ENCODE peak calls at places on chromosomes 6 and 20, in ten cellular contexts. R is esophagus muscularis mucosa; T is effector memory CD4-positive, alpha-beta T cell; G is breast epithelium; Q is uterus; S is right lobe of liver; J is A549; L is hepatocyte; O is right cardiac atrium; K is DND-41. A is an unnamed sample.
A peak's percentile ranks its signal among the peaks of the same experiment; 100 is the strongest.

GRCh38 chr6:121584591-121585369 is 149.3 kb downstream of the GJA1 start:
- DNase-seq in K (no peak), G (no peak), J (no peak), S (no peak), Q (no peak), L (no peak), O (no peak), T (no peak), R (no peak), A (no peak)

GRCh38 chr6:22575190-22575589 is 5.8 kb downstream of the HDGFL1 start:
- DNase-seq in J (no peak), S (no peak), T (no peak), K (no peak), G (no peak), Q (no peak), O (no peak), L (no peak), R (no peak), A (no peak)

GRCh38 chr6:37779111-37779800 is 40.3 kb upstream of the ZFAND3 start:
- DNase-seq in Q (no peak), G (no peak), L (no peak), O (no peak), R (no peak), S (no peak), T (no peak), K (no peak), J (no peak), A (no peak)

GRCh38 chr6:89961481-89961880 is 67.2 kb downstream of the GJA10 start:
- DNase-seq in G (no peak), L (no peak), Q (no peak), K (no peak), O (no peak), J (no peak), R (no peak), T (no peak), S (no peak), A (no peak)

GRCh38 chr6:21265264-21266044 is 328.1 kb upstream of the SOX4 start:
- DNase-seq in J (no peak), K (no peak), L (no peak), O (no peak), S (no peak), G (no peak), R (no peak), Q (no peak), T (no peak), A (no peak)

GRCh38 chr6:31383149-31383548 is 20.2 kb upstream of the MICA start:
- DNase-seq in J (no peak), G (no peak), T (no peak), L (no peak), K (no peak), O (no peak), S (no peak), Q (no peak), R (peak; percentile 34), A (no peak)

GRCh38 chr6:51283723-51284122 is 465.1 kb downstream of the TFAP2B start:
- DNase-seq in G (no peak), J (no peak), K (no peak), Q (no peak), T (no peak), O (no peak), S (no peak), R (no peak), L (no peak), A (no peak)

GRCh38 chr20:19975901-19976300 is 41.3 kb upstream of the NAA20 start:
- DNase-seq in Q (no peak), T (no peak), S (no peak), R (no peak), J (peak; percentile 40), K (no peak), O (no peak), L (no peak), G (no peak), A (no peak)

GRCh38 chr6:47308674-47309325 is 905 bp downstream of the TNFRSF21 start:
- DNase-seq in R (peak; percentile 92), T (no peak), G (no peak), K (no peak), O (peak; percentile 28), L (peak; percentile 44), Q (peak; percentile 16), J (peak; percentile 29), S (peak; percentile 56), A (peak; percentile 75)

GRCh38 chr6:39426057-39426592 is 103.6 kb upstream of the KCNK16 start:
- DNase-seq in T (no peak), O (no peak), L (no peak), R (peak; percentile 70), G (peak; percentile 33), S (no peak), Q (no peak), K (no peak), J (peak; percentile 23), A (no peak)

GRCh38 chr6:145866449-145867401 is 52.1 kb upstream of the FBXO30 start:
- DNase-seq in O (no peak), J (no peak), S (no peak), G (no peak), R (no peak), L (no peak), T (peak; percentile 13), Q (no peak), K (peak; percentile 28), A (no peak)

GRCh38 chr6:143079325-143079640 is 18.6 kb downstream of the AIG1 start:
- DNase-seq in Q (no peak), S (no peak), T (no peak), K (no peak), J (no peak), R (no peak), L (no peak), O (no peak), G (no peak), A (no peak)

GRCh38 chr20:45407067-45407745 is 883 bp upstream of the DBNDD2 start:
- DNase-seq in T (no peak), R (no peak), S (no peak), Q (peak; percentile 62), L (peak; percentile 46), O (peak; percentile 69), K (no peak), G (no peak), J (no peak), A (no peak)

GRCh38 chr6:165807249-165807951 is 144.4 kb upstream of the PDE10A start:
- DNase-seq in R (no peak), K (no peak), G (no peak), Q (no peak), L (no peak), J (no peak), S (no peak), O (no peak), T (no peak), A (no peak)

GRCh38 chr6:33252758-33253157 is 18.9 kb downstream of the VPS52 start:
- DNase-seq in T (no peak), S (no peak), O (no peak), K (no peak), Q (no peak), L (no peak), G (no peak), J (no peak), R (no peak), A (no peak)

GRCh38 chr6:32637219-32637880 is at the start of gene HLA-DQA1:
- DNase-seq in R (no peak), O (no peak), T (no peak), J (no peak), Q (no peak), G (no peak), K (no peak), S (no peak), L (no peak), A (peak; percentile 77)

DNA sequence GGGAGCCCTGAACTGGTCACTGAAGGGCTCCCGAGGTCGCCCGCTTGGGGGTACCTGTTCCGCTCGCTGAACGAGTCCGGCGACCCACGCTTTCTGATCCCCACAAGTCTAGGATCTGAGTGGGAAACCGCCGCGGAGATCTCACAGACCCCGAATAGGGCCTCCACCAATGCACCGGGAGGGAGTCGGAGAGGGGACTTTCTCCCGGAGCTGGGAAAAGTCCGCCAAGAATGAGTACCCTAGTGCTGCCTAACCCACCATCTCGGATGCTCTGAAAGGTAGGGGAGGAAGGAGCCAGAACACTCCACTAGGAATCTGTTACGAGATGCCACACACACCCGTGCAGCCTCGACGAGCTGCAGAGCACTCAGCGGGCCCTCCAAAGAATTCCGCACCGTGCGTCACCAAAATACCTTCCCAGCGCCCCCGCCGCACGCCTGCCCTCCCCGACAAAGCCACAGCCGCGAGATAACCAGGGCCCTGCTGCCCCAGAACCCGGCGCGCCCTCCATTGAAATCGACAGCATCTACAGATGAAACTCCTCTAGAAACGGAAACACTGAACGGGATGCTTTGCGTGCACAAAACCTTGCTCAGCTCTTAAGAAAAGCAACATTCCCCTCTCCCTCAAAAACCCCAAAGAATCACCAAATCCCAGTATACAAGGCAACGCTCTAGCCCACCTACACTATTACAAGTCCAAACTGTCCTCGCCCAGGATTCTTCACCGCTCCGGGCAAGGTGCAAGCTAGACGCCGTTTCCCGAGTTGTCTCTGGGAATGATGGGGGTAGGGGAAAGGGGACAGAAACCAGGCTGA is 686 bp downstream of the COL12A1 start:
- DNase-seq in R (no peak), Q (peak; percentile 69), S (no peak), O (no peak), T (no peak), K (no peak), G (peak; percentile 22), J (peak; percentile 35), L (peak; percentile 55), A (peak; percentile 72)
- H3K9me3 ChIP-seq in R (no peaks in the 10 kb centered on the region), Q (no peaks in the 10 kb centered on the region), S (no peaks in the 10 kb centered on the region), O (no peaks in the 10 kb centered on the region), T (no peaks in the 10 kb centered on the region), K (no peaks in the 10 kb centered on the region), G (no peaks in the 10 kb centered on the region), J (no peaks in the 10 kb centered on the region), L (no peaks in the 10 kb centered on the region), A (no peaks in the 10 kb centered on the region)

DNA sequence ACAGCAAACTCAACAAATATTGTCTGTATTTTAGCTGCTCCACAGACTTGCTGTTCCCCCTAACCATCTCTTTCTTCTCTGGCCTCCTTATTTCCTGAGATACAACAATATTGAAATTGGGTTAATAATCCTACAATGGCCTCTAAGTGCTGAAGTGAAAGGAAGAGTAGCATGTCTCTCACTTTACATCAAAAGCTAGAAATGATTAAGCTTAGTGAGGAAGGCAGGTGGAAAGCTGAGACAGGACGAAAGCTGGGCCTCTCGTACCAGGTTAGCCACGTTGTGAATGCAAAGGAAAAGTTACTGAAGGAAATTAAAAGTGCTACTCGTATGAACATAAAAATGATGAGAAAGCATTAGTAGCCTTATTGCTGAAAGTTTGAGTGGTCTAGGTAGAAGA is 63.8 kb downstream of the ELOVL5 start:
- DNase-seq in T (no peak), O (no peak), R (no peak), Q (no peak), J (no peak), G (no peak), L (no peak), K (no peak), S (no peak), A (no peak)
- H3K4me3 ChIP-seq in T (peak overlapping the region; percentile 3), O (no peak overlapping the region), R (no peak overlapping the region), Q (no peak overlapping the region), J (no peak overlapping the region), G (no peak overlapping the region), L (no peak overlapping the region), K (no peak overlapping the region), S (no peak overlapping the region), A (no peak overlapping the region)

GRCh38 chr6:167302074-167302473 is 11.0 kb downstream of the UNC93A start:
- DNase-seq in Q (no peak), J (no peak), L (no peak), R (no peak), O (no peak), G (no peak), T (no peak), K (no peak), S (peak; percentile 70), A (peak; percentile 24)
- H3K9me3 ChIP-seq in Q (no peaks in the 10 kb centered on the region), J (no peaks in the 10 kb centered on the region), L (no peaks in the 10 kb centered on the region), R (no peaks in the 10 kb centered on the region), O (peaks cover 2% of the 10 kb centered on the region), G (no peaks in the 10 kb centered on the region), T (no peaks in the 10 kb centered on the region), K (no peaks in the 10 kb centered on the region), S (no peaks in the 10 kb centered on the region), A (no peaks in the 10 kb centered on the region)

GRCh38 chr6:133393891-133394290 is 152.7 kb downstream of the EYA4 start:
- DNase-seq in G (no peak), L (no peak), O (no peak), K (no peak), S (no peak), R (no peak), Q (no peak), J (no peak), T (no peak), A (no peak)
- H3K4me3 ChIP-seq in G (no peak overlapping the region), L (no peak overlapping the region), O (no peak overlapping the region), K (no peak overlapping the region), S (no peak overlapping the region), R (no peak overlapping the region), Q (no peak overlapping the region), J (no peak overlapping the region), T (no peak overlapping the region), A (no peak overlapping the region)